ENCODE peak calls at places on chromosomes 12 and 14, in seven cellular contexts. M is choroid plexus epithelial cell, R is cardiac fibroblast, Q is heart right ventricle, N is stomach, X is lower leg skin, B is psoas muscle. U is an unnamed sample.

GRCh38 chr12:111076611-111077451 is 156.5 kb upstream of the MYL2 start:
- DNase-seq in M (no peak), Q (no peak), R (no peak), X (no peak), B (no peak), N (peak; percentile 42), U (peak; percentile 35)

GRCh38 chr14:23129759-23130316 is 10.8 kb upstream of the CEBPE start:
- DNase-seq in N (no peak), Q (no peak), R (no peak), B (no peak), X (no peak), M (no peak), U (peak; percentile 75)

GRCh38 chr14:24897793-24898192 is 152.2 kb downstream of the STXBP6 start:
- DNase-seq in R (no peak), N (no peak), Q (no peak), B (no peak), X (no peak), M (no peak), U (no peak)

GRCh38 chr12:120489018-120489417 is 6.9 kb upstream of the DYNLL1 start:
- DNase-seq in R (no peak), N (no peak), X (no peak), B (no peak), M (no peak), Q (no peak), U (peak; percentile 92)

GRCh38 chr14:23379331-23380196 is 2.7 kb downstream of the CMTM5 start:
- DNase-seq in M (peak; percentile 54), N (peak; percentile 88), X (peak; percentile 90), Q (no peak), R (peak; percentile 41), B (peak; percentile 58), U (peak; percentile 63)

GRCh38 chr12:116370004-116370404 is 92.5 kb upstream of the MED13L start:
- DNase-seq in R (peak; percentile 87), Q (no peak), M (peak; percentile 86), B (no peak), N (no peak), X (no peak), U (no peak)

GRCh38 chr12:107014050-107014449 is 27.1 kb upstream of the MTERF2 start:
- DNase-seq in Q (no peak), B (no peak), R (no peak), M (no peak), N (peak; percentile 43), X (no peak), U (peak; percentile 50)

GRCh38 chr14:92340938-92341337 is 18.0 kb downstream of the SLC24A4 start:
- DNase-seq in M (no peak), R (no peak), Q (no peak), N (no peak), B (no peak), X (no peak), U (no peak)

GRCh38 chr14:101351769-101352168 is 209.5 kb upstream of the DIO3 start:
- DNase-seq in B (no peak), R (no peak), M (no peak), N (peak; percentile 14), Q (no peak), X (peak; percentile 56), U (no peak)

GRCh38 chr14:68542346-68542745 is 250.5 kb downstream of the ZFP36L1 start:
- DNase-seq in X (no peak), B (no peak), M (no peak), R (no peak), N (no peak), Q (no peak), U (no peak)

GRCh38 chr14:50231475-50232275 is at the start of gene SOS2:
- DNase-seq in M (peak; percentile 83), X (peak; percentile 97), N (peak; percentile 88), Q (peak; percentile 86), R (peak; percentile 87), B (peak; percentile 88), U (no peak)

GRCh38 chr12:46484396-46485061 is 112.0 kb upstream of the SLC38A2 start:
- DNase-seq in R (no peak), Q (no peak), N (no peak), M (no peak), X (no peak), B (no peak), U (no peak)

GRCh38 chr14:86430807-86431206 is 900.9 kb downstream of the FLRT2 start:
- DNase-seq in N (no peak), X (no peak), M (no peak), B (no peak), R (no peak), Q (no peak), U (no peak)

GRCh38 chr14:102786758-102787157 is 9.5 kb downstream of the TRAF3 start:
- DNase-seq in N (no peak), X (no peak), R (no peak), M (peak; percentile 38), Q (no peak), B (no peak), U (no peak)

GRCh38 chr14:87816421-87816820 is 176.6 kb downstream of the GALC start:
- DNase-seq in B (no peak), Q (no peak), R (no peak), M (no peak), X (no peak), N (no peak), U (no peak)

GRCh38 chr12:12889701-12890100 is 1.7 kb upstream of the GPRC5A start:
- DNase-seq in M (no peak), R (no peak), Q (no peak), B (no peak), N (no peak), X (no peak), U (no peak)

GRCh38 chr14:90451443-90451842 is 54.6 kb downstream of the CALM1 start:
- DNase-seq in Q (no peak), B (no peak), R (no peak), M (no peak), N (no peak), X (peak; percentile 53), U (no peak)

GRCh38 chr12:5580911-5581488 is 149.1 kb downstream of the NTF3 start:
- DNase-seq in B (no peak), N (no peak), X (no peak), M (no peak), Q (no peak), R (peak; percentile 21), U (no peak)

GRCh38 chr12:31599053-31599452 is 8.1 kb upstream of the DENND5B start:
- DNase-seq in Q (no peak), B (no peak), N (no peak), M (no peak), R (no peak), X (no peak), U (no peak)

GRCh38 chr12:31600764-31601163 is 9.8 kb upstream of the DENND5B start:
- DNase-seq in Q (no peak), N (no peak), M (no peak), X (no peak), B (no peak), R (peak; percentile 7), U (no peak)

GRCh38 chr12:31597066-31597465 is 6.1 kb upstream of the DENND5B start:
- DNase-seq in Q (no peak), R (no peak), B (no peak), N (no peak), M (no peak), X (no peak), U (no peak)

GRCh38 chr12:31603546-31604009 is 12.6 kb upstream of the DENND5B start:
- DNase-seq in M (no peak), B (no peak), X (no peak), N (no peak), R (no peak), Q (no peak), U (no peak)

GRCh38 chr12:31600252-31600651 is 9.3 kb upstream of the DENND5B start:
- DNase-seq in R (no peak), M (no peak), B (no peak), Q (no peak), N (no peak), X (no peak), U (no peak)
- TF ChIP-seq CTCF in R (no peak), M (no peak), B (no peak), Q (no peak), N (no peak), X (no peak), U (no peak)

DNA sequence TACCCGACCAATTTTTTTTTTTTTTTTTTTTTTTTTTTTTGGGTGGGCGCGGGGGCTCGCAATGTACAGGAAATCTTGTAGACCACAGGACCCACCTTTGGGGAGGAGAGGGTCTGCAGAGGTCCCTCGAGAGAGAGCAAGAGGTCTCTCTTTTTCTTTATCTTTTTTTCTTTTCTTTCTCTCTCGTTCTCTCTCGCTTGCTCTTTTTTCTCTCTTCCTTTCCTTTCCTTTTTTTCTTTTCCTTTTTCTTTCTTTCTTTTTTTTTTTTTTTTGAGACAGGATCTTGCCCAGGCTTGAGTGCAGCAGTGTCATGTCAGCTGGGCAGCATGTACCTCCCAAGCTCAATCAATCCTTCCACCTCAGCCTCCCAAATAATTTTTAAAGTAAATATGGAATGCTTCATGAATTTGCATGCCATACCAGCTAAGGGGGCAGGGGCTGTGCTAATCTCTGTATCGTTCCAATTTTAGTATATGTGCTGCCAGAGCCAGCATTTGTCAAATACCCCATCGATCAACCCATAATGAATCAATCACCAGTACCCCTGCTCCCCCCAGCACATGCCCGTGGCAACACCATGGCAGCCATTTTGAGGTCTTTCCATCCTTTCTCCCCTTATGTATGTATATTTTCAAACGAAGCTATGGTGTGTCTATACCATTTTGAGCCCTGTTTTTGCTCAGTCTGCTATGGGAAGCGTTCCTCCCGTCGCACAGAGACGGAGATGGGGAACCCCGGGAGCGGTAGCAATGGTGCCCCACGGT is 9.3 kb downstream of the PAPLN start:
- DNase-seq in R (no peak), N (no peak), B (no peak), Q (no peak), M (no peak), X (no peak), U (no peak)
- H3K4me3 ChIP-seq in R (peak overlapping the region; percentile 65), N (peak overlapping the region; percentile 49), B (peak overlapping the region; percentile 59), Q (no peak overlapping the region), M (peak overlapping the region; percentile 49), X (no peak overlapping the region), U (no peak overlapping the region)

DNA sequence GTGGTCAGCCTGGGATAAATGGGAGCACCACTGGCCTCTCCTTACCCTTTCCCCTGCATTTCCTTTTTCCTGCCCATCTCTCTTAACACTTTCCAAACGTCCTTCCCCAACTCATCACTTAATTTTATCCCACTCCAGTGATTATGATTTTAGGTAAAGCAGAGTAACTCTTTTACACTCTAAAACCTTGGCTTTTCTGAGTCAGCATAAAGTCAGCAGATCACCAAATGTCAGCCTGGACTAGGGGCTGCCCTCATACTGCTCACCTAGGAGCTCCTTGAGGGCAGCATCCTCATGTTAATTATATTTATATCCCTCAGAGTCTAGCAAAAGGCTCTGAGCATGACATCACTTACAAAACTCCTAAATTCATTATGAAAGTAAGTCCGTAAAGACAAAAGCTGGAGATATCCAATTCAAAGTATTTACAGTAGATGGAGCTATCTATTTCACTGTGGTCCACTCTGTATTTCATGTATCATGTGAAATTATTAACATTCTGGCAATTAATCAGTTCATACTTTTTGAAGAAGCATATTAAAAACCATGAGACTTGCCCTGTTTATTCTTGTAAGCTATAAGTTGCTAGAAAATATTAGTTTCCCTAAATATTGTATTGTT is 17.0 kb upstream of the DICER1 start:
- DNase-seq in M (peak; percentile 70), R (peak; percentile 49), B (no peak), N (no peak), Q (no peak), X (no peak), U (no peak)
- TF ChIP-seq CTCF in M (peak; percentile 59), R (peak; percentile 20), B (no peak), N (no peak), Q (peak; percentile 31), X (no peak), U (peak; percentile 18)

DNA sequence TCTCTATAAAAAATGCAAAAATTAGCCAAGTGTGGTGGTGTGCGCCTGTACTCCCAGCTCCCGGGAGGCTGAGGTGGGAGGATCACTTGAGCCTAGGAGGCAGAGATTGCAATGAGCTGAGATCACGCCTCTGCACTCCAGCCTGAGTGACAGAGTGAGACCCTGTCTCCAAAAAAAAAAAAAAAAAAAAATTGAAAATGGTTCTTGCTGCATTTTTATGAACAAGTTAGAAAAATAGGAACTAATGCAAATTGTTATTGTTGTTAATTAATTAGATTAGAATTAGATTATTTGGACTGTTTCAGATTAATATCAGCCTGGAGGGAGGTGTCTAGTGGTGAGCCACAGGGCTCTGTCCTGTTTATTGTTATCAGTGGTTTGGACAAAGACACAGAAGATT is 2.1 kb downstream of the RITA1 start:
- DNase-seq in X (no peak), R (no peak), N (no peak), Q (no peak), M (no peak), B (no peak), U (no peak)
- H3K4me3 ChIP-seq in X (no peak overlapping the region), R (no peak overlapping the region), N (no peak overlapping the region), Q (no peak overlapping the region), M (no peak overlapping the region), B (no peak overlapping the region), U (no peak overlapping the region)

U was measured in LNCaP clone FGC.